ENCODE peak calls at places on chromosomes 3 and 15, in eight cellular contexts. F is mesenchymal stem cell, K is A549, H is epithelial cell of proximal tubule, N is astrocyte of the cerebellum, Y is brain microvascular endothelial cell, C is mesendoderm, T is heart right ventricle. V is an unnamed sample.

GRCh38 chr3:41900265-41900664 is 61.6 kb downstream of the ULK4 start:
- DNase-seq in K (peak; percentile 13), C (peak; percentile 25), F (peak; percentile 79), N (peak; percentile 9), Y (peak; percentile 24), T (no peak), H (peak; percentile 78), V (no peak)

GRCh38 chr15:31255176-31255510 is 71.5 kb upstream of the KLF13 start:
- DNase-seq in T (no peak), K (no peak), Y (no peak), C (no peak), H (no peak), F (no peak), N (no peak), V (no peak)

GRCh38 chr3:108106031-108106430 is 15.2 kb upstream of the CD47 start:
- DNase-seq in N (peak; percentile 48), T (no peak), Y (peak; percentile 71), K (no peak), C (no peak), F (no peak), H (no peak), V (no peak)

GRCh38 chr15:71043373-71043772 is 71.9 kb upstream of the THSD4 start:
- DNase-seq in Y (no peak), T (no peak), N (no peak), F (peak; percentile 11), K (peak; percentile 44), H (no peak), C (no peak), V (no peak)

GRCh38 chr3:2036096-2036495 is 62.6 kb upstream of the CNTN4 start:
- DNase-seq in F (no peak), N (no peak), Y (no peak), T (no peak), H (no peak), K (no peak), C (peak; percentile 8), V (no peak)

GRCh38 chr3:141294848-141295247 is 63.2 kb downstream of the PXYLP1 start:
- DNase-seq in C (no peak), H (no peak), T (no peak), N (no peak), Y (peak; percentile 92), F (peak; percentile 78), K (peak; percentile 33), V (no peak)

GRCh38 chr3:141530133-141530768 is 43.4 kb downstream of the RASA2 start:
- DNase-seq in F (peak; percentile 64), N (peak; percentile 8), Y (no peak), H (no peak), K (peak; percentile 10), T (no peak), C (no peak), V (no peak)

GRCh38 chr3:72031581-72031980 is 246.6 kb upstream of the PROK2 start:
- DNase-seq in T (no peak), Y (peak; percentile 31), N (no peak), H (no peak), C (peak; percentile 58), K (no peak), F (peak; percentile 64), V (peak; percentile 23)

GRCh38 chr3:119035014-119035346 is 334 bp upstream of the IGSF11 start:
- DNase-seq in N (no peak), Y (no peak), K (no peak), C (no peak), H (no peak), F (peak; percentile 1), T (no peak), V (no peak)

GRCh38 chr3:119034256-119035013 is at the start of gene IGSF11:
- DNase-seq in C (peak; percentile 78), H (no peak), Y (peak; percentile 22), T (peak; percentile 66), F (peak; percentile 50), K (peak; percentile 82), N (no peak), V (peak; percentile 12)

DNA sequence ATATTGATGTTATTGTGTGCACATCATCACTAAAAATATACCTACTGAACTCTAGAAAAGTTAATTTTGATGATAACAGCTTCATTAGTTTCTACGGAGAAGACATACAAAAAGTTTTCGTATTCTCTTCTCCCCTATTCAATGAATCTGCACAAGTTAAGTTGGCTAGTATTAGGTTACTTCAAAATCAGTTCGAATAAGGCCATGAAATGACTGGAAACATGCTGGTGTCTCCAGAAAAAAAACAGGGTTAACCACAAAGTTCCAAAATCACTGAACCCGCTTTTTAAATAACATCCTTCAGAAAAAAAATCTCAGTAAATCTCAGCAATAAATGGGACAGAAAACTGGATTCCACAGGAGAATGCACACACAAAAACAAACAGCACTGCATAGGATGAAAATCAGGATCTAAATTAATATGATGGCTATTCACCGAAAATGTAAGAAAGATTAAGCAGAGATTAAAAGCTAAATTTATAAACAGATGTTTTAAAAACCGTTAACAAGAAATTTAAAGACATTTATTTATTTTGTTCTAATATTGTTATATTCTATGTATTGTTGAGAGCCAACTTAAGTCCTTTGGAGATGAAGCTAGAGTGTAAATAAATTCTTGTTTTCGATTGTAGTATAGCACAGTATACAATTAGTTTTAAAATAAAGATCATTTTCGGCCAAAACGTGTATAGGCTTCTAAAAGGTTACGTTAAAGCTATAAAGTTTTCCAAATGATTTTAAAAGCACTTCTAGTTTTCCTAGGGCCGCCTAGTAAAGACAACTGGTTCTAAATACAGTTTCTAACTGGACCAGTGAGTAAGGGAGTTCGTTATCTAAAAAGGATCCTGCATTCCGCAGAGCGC is 1.0 kb downstream of the IGSF11 start:
- DNase-seq in T (no peak), Y (no peak), F (peak; percentile 1), C (no peak), K (no peak), N (no peak), H (no peak), V (no peak)
- H3K4me3 ChIP-seq in T (peak overlapping the region; percentile 64), Y (peak overlapping the region; percentile 58), F (peak overlapping the region; percentile 60), C (no peak overlapping the region), K (peak overlapping the region; percentile 73), N (peak overlapping the region; percentile 48), H (peak overlapping the region; percentile 61), V (no peak overlapping the region)

DNA sequence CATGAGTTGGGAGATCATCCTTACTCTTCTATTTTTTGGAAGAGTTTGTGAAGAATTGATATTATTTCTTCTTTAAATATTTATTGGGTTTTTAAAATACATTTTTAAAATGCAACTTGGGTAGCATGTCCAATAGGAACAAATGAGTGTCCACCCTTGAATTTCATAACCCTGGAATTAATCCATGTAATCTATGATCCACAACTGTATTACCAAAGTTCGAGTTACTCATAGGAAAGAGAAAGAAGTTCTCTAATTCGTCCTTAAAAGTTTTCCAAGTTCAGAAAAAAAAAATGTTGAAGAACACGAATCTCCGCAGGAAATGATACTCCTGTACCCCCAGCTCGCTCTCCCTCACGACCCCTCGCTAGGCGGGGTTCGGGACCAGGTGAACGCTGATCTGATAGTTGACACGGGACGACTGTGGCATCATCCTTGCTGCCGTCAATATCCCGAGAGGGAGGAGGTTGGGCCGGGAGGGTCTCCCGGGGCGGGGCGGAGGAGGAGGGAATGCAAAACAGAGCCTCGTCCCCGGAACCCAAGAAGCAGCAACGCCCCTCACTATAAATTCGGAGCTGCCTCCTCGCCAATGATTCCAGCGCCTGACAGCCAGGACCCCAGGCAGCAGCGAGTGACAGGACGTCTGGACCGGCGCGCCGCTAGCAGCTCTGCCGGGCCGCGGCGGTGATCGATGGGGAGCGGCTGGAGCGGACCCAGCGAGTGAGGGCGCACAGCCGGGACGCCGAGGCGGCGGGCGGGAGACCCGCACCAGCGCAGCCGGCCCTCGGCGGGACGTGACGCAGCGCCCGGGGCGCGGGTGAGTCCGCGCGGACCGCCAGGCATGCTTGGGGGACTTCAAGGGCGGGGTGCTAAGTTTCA is at the start of gene AGTR1:
- DNase-seq in T (peak; percentile 67), C (peak; percentile 86), Y (peak; percentile 69), K (peak; percentile 38), N (peak; percentile 3), F (peak; percentile 42), H (no peak), V (no peak)
- H3K4me3 ChIP-seq in T (peak within 1 kb of the TSS; percentile 53), C (peak within 1 kb of the TSS; percentile 15), Y (peak within 1 kb of the TSS; percentile 71), K (peak within 1 kb of the TSS; percentile 66), N (peak within 1 kb of the TSS; percentile 67), F (peak within 1 kb of the TSS; percentile 81), H (peak within 1 kb of the TSS; percentile 53), V (no peak within 1 kb of the TSS)

DNA sequence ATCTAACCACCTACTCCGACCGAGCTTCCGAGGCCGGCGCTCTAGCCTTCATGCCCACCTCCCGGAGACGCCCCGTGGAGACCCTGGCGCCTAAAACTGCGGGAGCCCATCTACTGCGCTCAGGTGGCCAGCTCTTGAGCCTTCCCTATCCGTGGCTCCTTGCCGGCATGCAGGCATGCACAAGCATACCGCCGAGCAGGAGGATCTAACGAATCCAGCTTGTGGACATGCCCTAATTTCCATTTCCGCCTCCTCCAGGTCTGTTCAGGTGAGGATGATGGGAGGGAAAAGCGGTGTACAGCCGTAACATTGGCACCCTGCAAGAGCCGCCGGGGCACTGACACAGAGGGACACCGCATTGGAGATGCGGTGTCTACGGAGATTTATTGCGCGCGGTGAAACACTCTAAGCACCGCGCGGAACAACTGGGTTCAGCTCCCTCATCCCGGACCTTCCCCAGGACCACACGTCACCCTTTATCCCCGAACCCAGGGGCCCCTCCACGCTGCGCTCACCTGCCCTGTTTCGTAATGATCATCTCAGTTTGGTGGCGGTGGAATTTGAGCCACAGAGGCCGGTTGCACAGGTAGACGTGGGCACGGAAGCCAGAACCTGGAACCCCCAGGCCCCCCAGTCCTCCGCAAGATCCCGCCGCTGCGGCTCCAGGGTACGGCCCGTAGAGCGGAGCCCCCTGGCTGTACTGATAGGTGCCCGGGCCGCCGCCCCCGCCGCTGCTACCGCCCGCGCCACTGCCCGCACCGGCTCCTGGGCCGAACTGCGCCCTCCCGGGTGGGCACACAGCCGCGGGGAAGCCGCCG is 1.0 kb downstream of the EOMES start:
- DNase-seq in Y (no peak), F (no peak), K (peak; percentile 34), H (no peak), T (no peak), N (no peak), C (peak; percentile 90), V (no peak)
- H3K4me3 ChIP-seq in Y (peak overlapping the region; percentile 40), F (peak overlapping the region; percentile 39), K (peak overlapping the region; percentile 58), H (peak overlapping the region; percentile 35), T (peak overlapping the region; percentile 41), N (peak overlapping the region; percentile 29), C (peak overlapping the region; percentile 96), V (peak overlapping the region; percentile 62)

GRCh38 chr3:50318163-50318562 is 4.4 kb downstream of the HYAL2 start:
- DNase-seq in F (no peak), C (no peak), H (no peak), Y (no peak), T (no peak), K (no peak), N (no peak), V (no peak)

GRCh38 chr3:50318615-50319014 is 3.9 kb downstream of the HYAL2 start:
- DNase-seq in C (no peak), Y (no peak), F (no peak), T (no peak), N (no peak), K (no peak), H (no peak), V (no peak)

GRCh38 chr3:50317303-50317702 is 5.2 kb downstream of the HYAL2 start:
- DNase-seq in H (no peak), K (no peak), C (no peak), N (no peak), F (no peak), Y (no peak), T (no peak), V (no peak)

GRCh38 chr3:50314816-50315215 is 7.7 kb downstream of the HYAL2 start:
- DNase-seq in C (no peak), Y (no peak), K (no peak), H (no peak), N (no peak), T (no peak), F (no peak), V (no peak)

DNA sequence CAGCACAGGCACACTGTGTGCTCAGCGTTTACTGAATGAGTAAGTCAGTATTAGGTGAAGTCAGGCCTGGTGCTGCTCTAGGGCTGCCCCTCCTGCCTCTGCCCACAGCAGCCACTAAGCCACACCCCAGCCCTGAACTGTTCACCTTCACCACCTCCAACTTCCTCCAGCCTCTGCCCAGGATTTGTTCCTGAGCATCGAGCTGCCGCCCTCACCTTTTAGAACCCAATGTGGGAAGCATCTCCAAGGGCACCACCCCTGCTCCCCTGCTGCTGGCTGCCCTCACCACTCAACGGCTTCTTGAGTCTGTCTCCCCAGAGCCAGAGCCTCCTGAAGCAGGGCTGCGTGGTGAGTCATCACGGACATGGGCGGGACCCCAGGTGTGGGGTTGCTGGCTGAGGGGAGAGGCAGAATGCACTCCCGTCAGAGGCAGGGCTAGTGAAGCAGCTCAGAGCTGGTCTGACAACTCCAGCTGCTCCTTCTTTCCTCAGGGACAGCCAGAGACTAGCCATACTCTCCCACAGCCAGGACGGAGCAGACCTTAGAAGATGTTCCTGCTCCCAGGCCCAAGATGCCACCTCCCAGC is 5.8 kb downstream of the HYAL2 start:
- DNase-seq in T (no peak), C (peak; percentile 88), Y (no peak), N (no peak), F (no peak), K (peak; percentile 73), H (no peak), V (no peak)
- H3K4me3 ChIP-seq in T (no peak overlapping the region), C (no peak overlapping the region), Y (no peak overlapping the region), N (no peak overlapping the region), F (no peak overlapping the region), K (no peak overlapping the region), H (no peak overlapping the region), V (no peak overlapping the region)

V was measured in Jurkat, Clone E6-1.